ENCODE peak calls at places on chromosomes 11 and 22, in four cellular contexts. N is activated T-helper 1 cell treated with Interleukin-2 at 50 U/mL for 16 hours, V is GM12891, Q is hippocampal formation. S is an unnamed sample.

GRCh38 chr11:36215688-36216050 is 73.6 kb downstream of the COMMD9 start:
- DNase-seq in N (no peak), V (no peak), Q (no peak), S (no peak)

GRCh38 chr11:68550485-68550817 is 89.9 kb downstream of the PPP6R3 start:
- DNase-seq in N (no peak), V (no peak), Q (no peak), S (no peak)

GRCh38 chr11:18265949-18266348 is at the start of gene SAA1:
- DNase-seq in N (no peak), V (no peak), Q (no peak), S (no peak)

GRCh38 chr11:34851916-34852315 is 64.3 kb downstream of the APIP start:
- DNase-seq in N (no peak), V (no peak), Q (no peak), S (no peak)

GRCh38 chr11:13834463-13834862 is 128.1 kb upstream of the SPON1 start:
- DNase-seq in N (no peak), V (no peak), Q (no peak), S (no peak)

GRCh38 chr11:117232911-117233409 is 489 bp downstream of the RNF214 start:
- DNase-seq in N (no peak), V (peak; percentile 41), Q (no peak), S (peak; percentile 47)

GRCh38 chr11:18248561-18248960 is at the start of gene SAA2:
- DNase-seq in N (no peak), V (no peak), Q (no peak), S (no peak)

GRCh38 chr22:49671331-49672012 is 156.2 kb downstream of the BRD1 start:
- DNase-seq in N (no peak), V (no peak), Q (no peak), S (no peak)

GRCh38 chr11:12669930-12670329 is 4.3 kb upstream of the TEAD1 start:
- DNase-seq in N (no peak), V (no peak), Q (no peak), S (no peak)

GRCh38 chr22:23534851-23535717 is 45.0 kb downstream of the IGLL1 start:
- DNase-seq in N (no peak), V (no peak), Q (no peak), S (peak; percentile 8)

GRCh38 chr22:21696115-21696514 is 30.3 kb downstream of the PPIL2 start:
- DNase-seq in N (no peak), V (no peak), Q (no peak), S (no peak)

GRCh38 chr11:132249256-132249655 is 878.8 kb downstream of the NTM start:
- DNase-seq in N (no peak), V (no peak), Q (no peak), S (no peak)

GRCh38 chr22:42018224-42018623 is 19.6 kb downstream of the WBP2NL start:
- DNase-seq in N (no peak), V (no peak), Q (no peak), S (no peak)

GRCh38 chr11:73295259-73295995 is 12.6 kb upstream of the ARHGEF17 start:
- DNase-seq in N (peak; percentile 50), V (peak; percentile 73), Q (peak; percentile 34), S (peak; percentile 65)

GRCh38 chr22:37918149-37918548 is 12.1 kb downstream of the MICALL1 start:
- DNase-seq in N (no peak), V (no peak), Q (no peak), S (no peak)

GRCh38 chr11:131943296-131943695 is 572.9 kb downstream of the NTM start:
- DNase-seq in N (no peak), V (no peak), Q (no peak), S (no peak)

GRCh38 chr11:129766858-129767604 is 48.6 kb upstream of the TMEM45B start:
- DNase-seq in N (no peak), V (no peak), Q (no peak), S (no peak)

GRCh38 chr22:21952586-21953571 is at the start of gene PPM1F:
- DNase-seq in N (peak; percentile 90), V (peak; percentile 97), Q (peak; percentile 78), S (peak; percentile 97)

GRCh38 chr11:26522912-26523610 is 49.0 kb downstream of the MUC15 start:
- DNase-seq in N (no peak), V (no peak), Q (no peak), S (no peak)

GRCh38 chr11:77440678-77441077 is 33.2 kb downstream of the PAK1 start:
- DNase-seq in N (no peak), V (no peak), Q (no peak), S (no peak)

GRCh38 chr11:73327812-73328364 is 19.8 kb downstream of the ARHGEF17 start:
- DNase-seq in N (no peak), V (no peak), Q (no peak), S (no peak)

GRCh38 chr22:30694171-30694637 is 470 bp upstream of the OSBP2 start:
- DNase-seq in N (peak; percentile 35), V (no peak), Q (peak; percentile 46), S (peak; percentile 25)

GRCh38 chr22:45240810-45241631 is at the start of gene KIAA0930:
- DNase-seq in N (peak; percentile 69), V (peak; percentile 88), Q (peak; percentile 76), S (peak; percentile 87)

GRCh38 chr11:79437274-79437980 is 3.4 kb downstream of the TENM4 start:
- DNase-seq in N (no peak), V (no peak), Q (peak; percentile 41), S (peak; percentile 22)

GRCh38 chr11:26027887-26028286 is 304.0 kb upstream of the ANO3 start:
- DNase-seq in N (no peak), V (no peak), Q (no peak), S (no peak)

S was measured in GM12892.